ENCODE peak calls at places on chromosomes 7 and 10, in four cellular contexts. F, C, E and W are unnamed samples.

GRCh38 chr10:32332299-32332750 is 14.6 kb downstream of the EPC1 start:
- DNase-seq in F (peak; percentile 50), E (peak; percentile 33), C (no peak), W (peak; percentile 34)

GRCh38 chr10:59648711-59649201 is 60.9 kb downstream of the SLC16A9 start:
- DNase-seq in F (peak; percentile 61), C (no peak), E (no peak), W (peak; percentile 67)

GRCh38 chr10:124827474-124827873 is 25.9 kb downstream of the ABRAXAS2 start:
- DNase-seq in C (peak; percentile 7), F (peak; percentile 55), E (no peak), W (no peak)

GRCh38 chr10:8187171-8187666 is 132.7 kb downstream of the GATA3 start:
- DNase-seq in F (no peak), E (no peak), C (no peak), W (peak; percentile 45)

GRCh38 chr7:94049615-94050014 is 45.5 kb upstream of the BET1 start:
- DNase-seq in C (no peak), E (no peak), F (no peak), W (no peak)

GRCh38 chr7:7330997-7331396 is 148.7 kb downstream of the C1GALT1 start:
- DNase-seq in C (no peak), E (no peak), F (no peak), W (no peak)

GRCh38 chr7:106126170-106126938 is 14.2 kb upstream of the SYPL1 start:
- DNase-seq in C (peak; percentile 53), E (no peak), F (peak; percentile 90), W (peak; percentile 55)

GRCh38 chr7:117041007-117041406 is 87.7 kb downstream of the ST7 start:
- DNase-seq in C (no peak), F (peak; percentile 76), E (no peak), W (peak; percentile 78)

GRCh38 chr10:3774814-3775670 is 10.0 kb downstream of the KLF6 start:
- DNase-seq in E (no peak), F (peak; percentile 95), C (peak; percentile 75), W (peak; percentile 93)

GRCh38 chr7:142812437-142813215 is 41.9 kb downstream of the PRSS2 start:
- DNase-seq in C (peak; percentile 72), F (peak; percentile 41), E (no peak), W (peak; percentile 17)

GRCh38 chr7:86991093-86991769 is 68.2 kb downstream of the ELAPOR2 start:
- DNase-seq in F (no peak), C (no peak), E (no peak), W (no peak)

GRCh38 chr7:35848728-35849127 is 47.9 kb downstream of the SEPTIN7 start:
- DNase-seq in E (no peak), F (no peak), C (no peak), W (peak; percentile 35)

GRCh38 chr10:50614444-50615137 is 9.2 kb downstream of the SGMS1 start:
- DNase-seq in E (no peak), C (peak; percentile 17), F (no peak), W (no peak)

GRCh38 chr7:23672033-23672432 is 8.0 kb upstream of the FAM221A start:
- DNase-seq in C (no peak), F (no peak), E (no peak), W (no peak)

GRCh38 chr10:28965937-28966336 is 288.6 kb downstream of the BAMBI start:
- DNase-seq in F (no peak), C (no peak), E (no peak), W (no peak)

GRCh38 chr7:111765936-111766643 is 203.8 kb upstream of the IMMP2L start:
- DNase-seq in E (no peak), C (no peak), F (peak; percentile 48), W (no peak)

GRCh38 chr7:157615101-157615817 is 278.5 kb downstream of the DNAJB6 start:
- DNase-seq in F (peak; percentile 3), E (no peak), C (no peak), W (peak; percentile 83)

GRCh38 chr10:30873408-30873807 is 158.3 kb downstream of the ZNF438 start:
- DNase-seq in C (no peak), F (peak; percentile 15), E (no peak), W (no peak)